ENCODE peak calls at places on chromosomes 6 and 20, in six cellular contexts. One of them, this sample, is unnamed.

GRCh38 chr20:46562373-46563169 is 12.1 kb upstream of the OCSTAMP start:
- DNase-seq in GM12865: peak
- DNase-seq in naive thymus-derived CD8-positive, alpha-beta T cell: peak
- DNase-seq in astrocyte of the spinal cord: peak
- DNase-seq in CD8-positive, alpha-beta memory T cell: peak
- DNase-seq in T-helper 9 cell: peak
- DNase-seq in this sample: peak

GRCh38 chr6:15763827-15764226 is 101.0 kb upstream of the DTNBP1 start:
- DNase-seq in naive thymus-derived CD8-positive, alpha-beta T cell: no peak
- DNase-seq in T-helper 9 cell: no peak
- DNase-seq in astrocyte of the spinal cord: peak
- DNase-seq in GM12865: no peak
- DNase-seq in CD8-positive, alpha-beta memory T cell: no peak
- DNase-seq in this sample: no peak

GRCh38 chr6:44829811-44830210 is 442.3 kb downstream of the CDC5L start:
- DNase-seq in astrocyte of the spinal cord: no peak
- DNase-seq in T-helper 9 cell: no peak
- DNase-seq in CD8-positive, alpha-beta memory T cell: no peak
- DNase-seq in GM12865: peak
- DNase-seq in naive thymus-derived CD8-positive, alpha-beta T cell: no peak
- DNase-seq in this sample: no peak

GRCh38 chr6:111548368-111548767 is 57.3 kb downstream of the TRAF3IP2 start:
- DNase-seq in astrocyte of the spinal cord: no peak
- DNase-seq in T-helper 9 cell: no peak
- DNase-seq in naive thymus-derived CD8-positive, alpha-beta T cell: no peak
- DNase-seq in GM12865: no peak
- DNase-seq in CD8-positive, alpha-beta memory T cell: no peak
- DNase-seq in this sample: no peak

GRCh38 chr6:14709066-14709670 is 536.7 kb upstream of the JARID2 start:
- DNase-seq in GM12865: no peak
- DNase-seq in naive thymus-derived CD8-positive, alpha-beta T cell: no peak
- DNase-seq in CD8-positive, alpha-beta memory T cell: no peak
- DNase-seq in astrocyte of the spinal cord: no peak
- DNase-seq in T-helper 9 cell: no peak
- DNase-seq in this sample: no peak

GRCh38 chr20:4138056-4138455 is 122.7 kb upstream of the RNF24 start:
- DNase-seq in GM12865: no peak
- DNase-seq in CD8-positive, alpha-beta memory T cell: no peak
- DNase-seq in astrocyte of the spinal cord: no peak
- DNase-seq in T-helper 9 cell: no peak
- DNase-seq in naive thymus-derived CD8-positive, alpha-beta T cell: no peak
- DNase-seq in this sample: no peak

GRCh38 chr6:107668826-107669474 is 155.2 kb downstream of the SCML4 start:
- DNase-seq in naive thymus-derived CD8-positive, alpha-beta T cell: no peak
- DNase-seq in GM12865: peak
- DNase-seq in CD8-positive, alpha-beta memory T cell: no peak
- DNase-seq in T-helper 9 cell: no peak
- DNase-seq in astrocyte of the spinal cord: no peak
- DNase-seq in this sample: peak

GRCh38 chr6:1789092-1789491 is 179.4 kb downstream of the FOXC1 start:
- DNase-seq in astrocyte of the spinal cord: peak
- DNase-seq in GM12865: no peak
- DNase-seq in CD8-positive, alpha-beta memory T cell: no peak
- DNase-seq in naive thymus-derived CD8-positive, alpha-beta T cell: no peak
- DNase-seq in T-helper 9 cell: no peak
- DNase-seq in this sample: no peak

GRCh38 chr6:82013561-82014275 is 233.8 kb downstream of the IBTK start:
- DNase-seq in T-helper 9 cell: no peak
- DNase-seq in CD8-positive, alpha-beta memory T cell: no peak
- DNase-seq in naive thymus-derived CD8-positive, alpha-beta T cell: no peak
- DNase-seq in GM12865: no peak
- DNase-seq in astrocyte of the spinal cord: peak
- DNase-seq in this sample: no peak

GRCh38 chr6:363291-363690 is 28.3 kb upstream of the IRF4 start:
- DNase-seq in naive thymus-derived CD8-positive, alpha-beta T cell: no peak
- DNase-seq in astrocyte of the spinal cord: no peak
- DNase-seq in CD8-positive, alpha-beta memory T cell: no peak
- DNase-seq in GM12865: no peak
- DNase-seq in T-helper 9 cell: no peak
- DNase-seq in this sample: no peak